ENCODE peak calls at places on chromosome 2, in nine cellular contexts. Y is AG04449; R is T1000; Q is HEK293T; F is KG1; L is renal cortical epithelial cell; U is posterior vena cava; A is activated CD4-positive, CD25-positive, alpha-beta regulatory T cell; N is brain microvascular endothelial cell. E is an unnamed sample.

GRCh38 chr2:1550076-1550475 is 136.8 kb downstream of the TPO start:
- DNase-seq in Y (no peak), R (no peak), Q (no peak), F (no peak), L (no peak), U (no peak), A (no peak), N (no peak), E (no peak)

GRCh38 chr2:216635701-216636541 is 2.7 kb downstream of the IGFBP2 start:
- DNase-seq in Y (no peak), R (no peak), Q (no peak), F (no peak), L (no peak), U (peak; percentile 50), A (no peak), N (no peak), E (no peak)

GRCh38 chr2:234164499-234165409 is 114.3 kb downstream of the SPP2 start:
- DNase-seq in Y (no peak), R (no peak), Q (no peak), F (no peak), L (peak; percentile 62), U (no peak), A (peak; percentile 26), N (no peak), E (no peak)

GRCh38 chr2:88281302-88282217 is 111.4 kb downstream of the THNSL2 start:
- DNase-seq in Y (no peak), R (no peak), Q (no peak), F (no peak), L (peak; percentile 6), U (no peak), A (no peak), N (no peak), E (no peak)

GRCh38 chr2:133526468-133526769 is 41.8 kb downstream of the NCKAP5 start:
- DNase-seq in Y (no peak), R (no peak), Q (no peak), F (no peak), L (no peak), U (no peak), A (no peak), N (no peak), E (no peak)

GRCh38 chr2:105969552-105969951 is 224.5 kb downstream of the UXS1 start:
- DNase-seq in Y (no peak), R (no peak), Q (peak; percentile 25), F (no peak), L (no peak), U (no peak), A (no peak), N (no peak), E (peak; percentile 27)

GRCh38 chr2:9988320-9988719 is 36.8 kb downstream of the GRHL1 start:
- DNase-seq in Y (no peak), R (no peak), Q (no peak), F (no peak), L (no peak), U (no peak), A (no peak), N (no peak), E (no peak)

GRCh38 chr2:48248251-48248933 is 281.6 kb upstream of the STON1 start:
- DNase-seq in Y (peak; percentile 72), R (peak; percentile 51), Q (peak; percentile 13), F (no peak), L (peak; percentile 94), U (no peak), A (no peak), N (peak; percentile 92), E (peak; percentile 60)

GRCh38 chr2:179263460-179264237 is 983 bp downstream of the SESTD1 start:
- DNase-seq in Y (no peak), R (no peak), Q (peak; percentile 41), F (no peak), L (peak; percentile 58), U (peak; percentile 87), A (no peak), N (peak; percentile 66), E (no peak)

GRCh38 chr2:222950886-222951285 is 90.0 kb downstream of the ACSL3 start:
- DNase-seq in Y (peak; percentile 65), R (no peak), Q (no peak), F (no peak), L (peak; percentile 38), U (no peak), A (no peak), N (peak; percentile 86), E (no peak)

GRCh38 chr2:127584047-127584446 is 48.6 kb downstream of the MYO7B start:
- DNase-seq in Y (no peak), R (no peak), Q (no peak), F (no peak), L (no peak), U (peak; percentile 55), A (no peak), N (no peak), E (no peak)

GRCh38 chr2:64128943-64129391 is 15.3 kb downstream of the PELI1 start:
- DNase-seq in Y (no peak), R (no peak), Q (no peak), F (no peak), L (no peak), U (no peak), A (no peak), N (no peak), E (no peak)

GRCh38 chr2:132400169-132400900 is 16.3 kb upstream of the GPR39 start:
- DNase-seq in Y (no peak), R (no peak), Q (no peak), F (no peak), L (no peak), U (no peak), A (no peak), N (peak; percentile 15), E (no peak)

GRCh38 chr2:23386422-23387220 is 1.6 kb downstream of the KLHL29 start:
- DNase-seq in Y (no peak), R (no peak), Q (peak; percentile 50), F (no peak), L (no peak), U (no peak), A (no peak), N (no peak), E (no peak)

GRCh38 chr2:186256540-186256939 is 229.5 kb upstream of the ZC3H15 start:
- DNase-seq in Y (no peak), R (no peak), Q (peak; percentile 19), F (peak; percentile 21), L (peak; percentile 51), U (no peak), A (no peak), N (peak; percentile 16), E (peak; percentile 29)

GRCh38 chr2:28406276-28407096 is 13.8 kb downstream of the FOSL2 start:
- DNase-seq in Y (no peak), R (peak; percentile 62), Q (no peak), F (no peak), L (peak; percentile 65), U (peak; percentile 91), A (no peak), N (peak; percentile 54), E (no peak)

GRCh38 chr2:177430425-177430824 is 37.9 kb downstream of the AGPS start:
- DNase-seq in Y (no peak), R (no peak), Q (no peak), F (no peak), L (no peak), U (no peak), A (no peak), N (no peak), E (no peak)

GRCh38 chr2:10460366-10460796 is 12.3 kb upstream of the ODC1 start:
- DNase-seq in Y (no peak), R (no peak), Q (no peak), F (no peak), L (no peak), U (peak; percentile 45), A (no peak), N (no peak), E (no peak)

GRCh38 chr2:109513749-109514588 is 99.8 kb downstream of the SEPTIN10 start:
- DNase-seq in Y (peak; percentile 76), R (peak; percentile 15), Q (no peak), F (no peak), L (peak; percentile 41), U (peak; percentile 80), A (no peak), N (peak; percentile 86), E (no peak)

GRCh38 chr2:1233280-1233679 is 180.0 kb upstream of the TPO start:
- DNase-seq in Y (no peak), R (no peak), Q (no peak), F (no peak), L (peak; percentile 85), U (no peak), A (no peak), N (peak; percentile 89), E (no peak)

GRCh38 chr2:150474326-150475074 is 13.0 kb downstream of the RND3 start:
- DNase-seq in Y (no peak), R (no peak), Q (no peak), F (no peak), L (peak; percentile 38), U (no peak), A (no peak), N (no peak), E (no peak)

GRCh38 chr2:150532883-150533282 is 45.4 kb upstream of the RND3 start:
- DNase-seq in Y (no peak), R (no peak), Q (no peak), F (no peak), L (no peak), U (no peak), A (no peak), N (no peak), E (no peak)

GRCh38 chr2:566379-567313 is 110.6 kb downstream of the TMEM18 start:
- DNase-seq in Y (no peak), R (no peak), Q (no peak), F (no peak), L (no peak), U (peak; percentile 55), A (no peak), N (no peak), E (no peak)

GRCh38 chr2:113818382-113818951 is 62.0 kb upstream of the SLC35F5 start:
- DNase-seq in Y (peak; percentile 99), R (peak; percentile 78), Q (peak; percentile 39), F (no peak), L (peak; percentile 100), U (no peak), A (no peak), N (peak; percentile 95), E (peak; percentile 83)

GRCh38 chr2:1804251-1804855 is 60.0 kb upstream of the PXDN start:
- DNase-seq in Y (no peak), R (no peak), Q (no peak), F (no peak), L (no peak), U (peak; percentile 62), A (no peak), N (no peak), E (no peak)

GRCh38 chr2:218754781-218755180 is 27.2 kb upstream of the CYP27A1 start:
- DNase-seq in Y (no peak), R (no peak), Q (no peak), F (no peak), L (no peak), U (no peak), A (no peak), N (no peak), E (no peak)

GRCh38 chr2:226130192-226130591 is 669.4 kb downstream of the IRS1 start:
- DNase-seq in Y (no peak), R (no peak), Q (no peak), F (no peak), L (peak; percentile 26), U (no peak), A (no peak), N (peak; percentile 13), E (no peak)

GRCh38 chr2:10252202-10252601 is 50.5 kb upstream of the HPCAL1 start:
- DNase-seq in Y (no peak), R (no peak), Q (no peak), F (no peak), L (no peak), U (no peak), A (no peak), N (no peak), E (no peak)

GRCh38 chr2:103991591-103991990 is 862.3 kb upstream of the POU3F3 start:
- DNase-seq in Y (no peak), R (no peak), Q (peak; percentile 16), F (no peak), L (peak; percentile 18), U (no peak), A (no peak), N (no peak), E (no peak)

GRCh38 chr2:15158117-15158516 is 403.0 kb downstream of the NBAS start:
- DNase-seq in Y (no peak), R (no peak), Q (no peak), F (no peak), L (no peak), U (no peak), A (no peak), N (no peak), E (no peak)

GRCh38 chr2:238644095-238645081 is 203.5 kb upstream of the TWIST2 start:
- DNase-seq in Y (peak; percentile 26), R (peak; percentile 34), Q (no peak), F (no peak), L (peak; percentile 51), U (peak; percentile 68), A (no peak), N (peak; percentile 63), E (peak; percentile 68)